ENCODE peak calls at places on chromosomes 1 and 21, in four cellular contexts. P is DMS153; D is activated gamma-delta T cell; N is CD4-positive, CD25-positive, alpha-beta regulatory T cell. I is an unnamed sample.

GRCh38 chr1:165911609-165912281 is 84.3 kb downstream of the UCK2 start:
- DNase-seq in P (no peak), D (no peak), N (no peak), I (no peak)

GRCh38 chr1:228920791-228921190 is 185.5 kb downstream of the RHOU start:
- DNase-seq in N (no peak), D (no peak), P (no peak), I (no peak)

GRCh38 chr1:46087891-46088290 is 44.5 kb downstream of the PIK3R3 start:
- DNase-seq in N (no peak), P (no peak), D (no peak), I (no peak)

GRCh38 chr1:202584707-202585590 is 125.3 kb downstream of the SYT2 start:
- DNase-seq in P (no peak), N (no peak), D (no peak), I (no peak)

GRCh38 chr1:1449099-1449739 is at the start of gene ATAD3C:
- DNase-seq in N (no peak), D (no peak), P (no peak), I (no peak)

GRCh38 chr1:194533641-194534040 is 1347.2 kb upstream of the B3GALT2 start:
- DNase-seq in D (no peak), P (no peak), N (no peak), I (no peak)

GRCh38 chr1:201085902-201086735 is 26.1 kb downstream of the CACNA1S start:
- DNase-seq in D (no peak), N (peak), P (peak), I (peak)

GRCh38 chr21:31338892-31339368 is 5.1 kb downstream of the TIAM1 start:
- DNase-seq in D (no peak), P (no peak), N (no peak), I (no peak)

GRCh38 chr21:37208056-37208705 is 59.0 kb downstream of the VPS26C start:
- DNase-seq in N (no peak), P (no peak), D (no peak), I (peak)

GRCh38 chr1:16393255-16394177 is 26.5 kb downstream of the SZRD1 start:
- DNase-seq in N (no peak), D (no peak), P (no peak), I (no peak)

GRCh38 chr1:193606035-193606434 is 419.6 kb upstream of the B3GALT2 start:
- DNase-seq in N (no peak), D (no peak), P (no peak), I (no peak)

GRCh38 chr1:29488794-29489309 is 252.5 kb downstream of the PTPRU start:
- DNase-seq in P (no peak), D (no peak), N (no peak), I (no peak)

GRCh38 chr1:17671314-17671705 is 83.8 kb upstream of the ACTL8 start:
- DNase-seq in P (no peak), N (no peak), D (no peak), I (no peak)

GRCh38 chr1:29629814-29630516 is 393.6 kb downstream of the PTPRU start:
- DNase-seq in N (no peak), P (no peak), D (no peak), I (no peak)

GRCh38 chr21:41167348-41168342 is at the start of gene BACE2:
- DNase-seq in P (peak), D (no peak), N (no peak), I (peak)

GRCh38 chr21:28464095-28464494 is 528.6 kb downstream of the LTN1 start:
- DNase-seq in N (no peak), P (no peak), D (no peak), I (no peak)

GRCh38 chr1:19384113-19384512 is 72.0 kb downstream of the SLC66A1 start:
- DNase-seq in N (no peak), P (no peak), D (no peak), I (no peak)

GRCh38 chr1:110340207-110340468 is 961 bp downstream of the RBM15 start:
- DNase-seq in N (no peak), D (no peak), P (no peak), I (no peak)

GRCh38 chr1:4944072-4944471 is 289.7 kb downstream of the AJAP1 start:
- DNase-seq in D (no peak), P (no peak), N (no peak), I (no peak)

GRCh38 chr21:15138475-15138874 is 73.7 kb upstream of the NRIP1 start:
- DNase-seq in D (no peak), N (no peak), P (peak), I (no peak)

GRCh38 chr1:36938807-36939206 is 95.5 kb downstream of the GRIK3 start:
- DNase-seq in N (no peak), D (no peak), P (no peak), I (no peak)

GRCh38 chr1:231039161-231040018 is 664 bp downstream of the FAM89A start:
- DNase-seq in N (peak), P (no peak), D (peak), I (peak)

GRCh38 chr1:208425096-208425495 is 180.9 kb upstream of the PLXNA2 start:
- DNase-seq in P (no peak), N (no peak), D (no peak), I (no peak)

GRCh38 chr1:103569493-103569892 is 1.9 kb upstream of the AMY2B start:
- DNase-seq in D (no peak), N (no peak), P (no peak), I (peak)

GRCh38 chr1:79235221-79236002 is 228.9 kb upstream of the ADGRL4 start:
- DNase-seq in P (no peak), N (no peak), D (no peak), I (no peak)

GRCh38 chr1:68291763-68292384 is 59.6 kb upstream of the WLS start:
- DNase-seq in N (no peak), D (no peak), P (no peak), I (no peak)

GRCh38 chr1:202320081-202320405 is 21.7 kb downstream of the UBE2T start:
- DNase-seq in N (no peak), D (no peak), P (no peak), I (no peak)

GRCh38 chr1:19210772-19211549 is 895 bp upstream of the UBR4 start:
- DNase-seq in P (no peak), N (no peak), D (no peak), I (no peak)

GRCh38 chr1:28591708-28592313 is at the start of gene RAB42:
- DNase-seq in P (no peak), N (no peak), D (no peak), I (peak)

GRCh38 chr1:160637821-160638539 is 8.9 kb downstream of the SLAMF1 start:
- DNase-seq in N (peak), P (no peak), D (no peak), I (no peak)

GRCh38 chr1:147388969-147389368 is 146.5 kb downstream of the CHD1L start:
- DNase-seq in P (no peak), D (no peak), N (no peak), I (peak)

GRCh38 chr1:155198547-155198906 is 9.2 kb downstream of the THBS3 start:
- DNase-seq in N (no peak), P (no peak), D (no peak), I (no peak)

GRCh38 chr1:159854101-159854692 is 8.3 kb downstream of the VSIG8 start:
- DNase-seq in P (peak), N (no peak), D (no peak), I (peak)

GRCh38 chr1:24635195-24635843 is 7.8 kb upstream of the SRRM1 start:
- DNase-seq in D (no peak), N (peak), P (peak), I (no peak)

GRCh38 chr1:159877695-159878444 is 15.4 kb upstream of the VSIG8 start:
- DNase-seq in P (no peak), D (no peak), N (no peak), I (no peak)

GRCh38 chr1:193762276-193762675 is 575.9 kb upstream of the B3GALT2 start:
- DNase-seq in N (no peak), P (no peak), D (no peak), I (no peak)

GRCh38 chr1:21902378-21903012 is 34.6 kb downstream of the HSPG2 start:
- DNase-seq in P (no peak), D (no peak), N (no peak), I (no peak)

GRCh38 chr1:8345621-8346415 is 27.9 kb downstream of the SLC45A1 start:
- DNase-seq in P (no peak), D (no peak), N (no peak), I (no peak)

GRCh38 chr21:27423073-27423472 is 456.2 kb upstream of the ADAMTS5 start:
- DNase-seq in N (no peak), D (no peak), P (no peak), I (no peak)

GRCh38 chr1:5053744-5054143 is 399.3 kb downstream of the AJAP1 start:
- DNase-seq in N (no peak), D (no peak), P (no peak), I (no peak)

I was measured in upper lobe of left lung.